ENCODE peak calls at places on chromosomes 12 and 14, in seven cellular contexts. Q is colonic mucosa, O is AG10803, X is body of pancreas, H is tibial artery, U is uterus, V is foreskin fibroblast. G is an unnamed sample.

GRCh38 chr12:79420146-79420618 is 270.6 kb downstream of the PAWR start:
- DNase-seq in X (peak), O (peak), U (no peak), H (no peak), Q (peak), V (peak), G (peak)

GRCh38 chr12:27969901-27970390 is 2.6 kb downstream of the PTHLH start:
- DNase-seq in O (peak), X (peak), H (peak), Q (peak), U (peak), V (peak), G (no peak)

GRCh38 chr12:109762071-109762672 is 48.5 kb downstream of the FAM222A start:
- DNase-seq in V (no peak), H (peak), U (no peak), Q (no peak), O (no peak), X (peak), G (no peak)

GRCh38 chr12:27709932-27710591 is 570 bp upstream of the MRPS35 start:
- DNase-seq in U (no peak), O (peak), H (no peak), X (peak), Q (peak), V (peak), G (peak)

GRCh38 chr14:99389171-99389826 is 91.4 kb downstream of the SETD3 start:
- DNase-seq in X (peak), U (no peak), Q (peak), H (no peak), V (peak), O (peak), G (no peak)

GRCh38 chr14:74573421-74574091 is 38.5 kb downstream of the LTBP2 start:
- DNase-seq in O (no peak), V (no peak), U (no peak), X (no peak), Q (no peak), H (no peak), G (no peak)

GRCh38 chr12:20601668-20602280 is 93.4 kb upstream of the SLCO1C1 start:
- DNase-seq in O (peak), V (peak), U (no peak), Q (no peak), H (no peak), X (no peak), G (peak)

GRCh38 chr14:77543637-77544334 is 45.2 kb upstream of the ISM2 start:
- DNase-seq in X (no peak), V (no peak), U (no peak), Q (no peak), H (no peak), O (peak), G (no peak)

GRCh38 chr12:24960222-24960855 is 11.4 kb upstream of the BCAT1 start:
- DNase-seq in V (peak), Q (no peak), U (no peak), O (peak), X (peak), H (no peak), G (no peak)

GRCh38 chr14:55383039-55383438 is 28.6 kb downstream of the ATG14 start:
- DNase-seq in V (no peak), U (no peak), H (peak), Q (no peak), X (no peak), O (no peak), G (no peak)

GRCh38 chr12:108193922-108194321 is 64.8 kb downstream of the WSCD2 start:
- DNase-seq in U (peak), V (peak), O (peak), X (peak), Q (peak), H (no peak), G (no peak)

GRCh38 chr12:33439587-33440011 is at the start of gene SYT10:
- DNase-seq in Q (no peak), V (peak), H (no peak), O (no peak), X (no peak), U (no peak), G (no peak)

GRCh38 chr12:13178568-13179158 is 17.9 kb upstream of the EMP1 start:
- DNase-seq in X (peak), V (peak), U (peak), Q (no peak), H (no peak), O (no peak), G (no peak)

GRCh38 chr12:70719672-70720420 is 82.6 kb upstream of the PTPRB start:
- DNase-seq in V (peak), Q (peak), X (peak), H (no peak), U (peak), O (peak), G (no peak)

GRCh38 chr12:22700126-22700525 is 75.2 kb downstream of the ETNK1 start:
- DNase-seq in O (no peak), V (no peak), Q (no peak), X (no peak), U (no peak), H (no peak), G (no peak)

GRCh38 chr12:2231011-2231595 is 178.3 kb downstream of the CACNA1C start:
- DNase-seq in V (peak), O (peak), Q (no peak), H (no peak), X (no peak), U (no peak), G (no peak)

GRCh38 chr12:64218597-64218996 is 3.5 kb downstream of the KICS2 start:
- DNase-seq in V (no peak), U (no peak), Q (no peak), X (no peak), O (no peak), H (no peak), G (no peak)

GRCh38 chr14:74604896-74605295 is 7.1 kb downstream of the LTBP2 start:
- DNase-seq in U (no peak), Q (no peak), H (peak), X (no peak), V (peak), O (peak), G (no peak)

GRCh38 chr12:47700263-47700662 is 5.6 kb downstream of the RPAP3 start:
- DNase-seq in O (no peak), X (no peak), U (no peak), V (no peak), Q (no peak), H (no peak), G (no peak)

GRCh38 chr12:122942609-122943008 is 23.7 kb downstream of the ABCB9 start:
- DNase-seq in V (peak), U (no peak), Q (no peak), O (no peak), X (no peak), H (no peak), G (no peak)

GRCh38 chr12:57099062-57099714 is 10.3 kb downstream of the NAB2 start:
- DNase-seq in Q (no peak), U (no peak), O (no peak), H (no peak), V (no peak), X (no peak), G (no peak)

GRCh38 chr12:83827860-83828259 is 1084.7 kb downstream of the SLC6A15 start:
- DNase-seq in U (no peak), V (peak), H (no peak), X (no peak), O (no peak), Q (no peak), G (no peak)

GRCh38 chr14:23409966-23410635 is 2.0 kb upstream of the MYH6 start:
- DNase-seq in O (no peak), X (no peak), U (no peak), H (no peak), Q (no peak), V (no peak), G (no peak)

GRCh38 chr12:118109088-118109487 is 5.3 kb upstream of the VSIG10 start:
- DNase-seq in U (no peak), H (no peak), Q (no peak), X (no peak), O (no peak), V (peak), G (no peak)

GRCh38 chr14:89365071-89365801 is 51.8 kb downstream of the FOXN3 start:
- DNase-seq in X (peak), H (no peak), O (no peak), U (peak), Q (peak), V (no peak), G (no peak)

GRCh38 chr12:25323774-25324086 is 73.0 kb upstream of the KRAS start:
- DNase-seq in X (no peak), V (no peak), U (no peak), Q (no peak), H (no peak), O (no peak), G (no peak)

GRCh38 chr12:94336201-94336915 is 123.3 kb downstream of the CEP83 start:
- DNase-seq in V (peak), X (no peak), H (no peak), O (peak), U (no peak), Q (no peak), G (no peak)

GRCh38 chr12:84661732-84662326 is 250.8 kb downstream of the SLC6A15 start:
- DNase-seq in X (no peak), V (peak), Q (no peak), U (no peak), O (peak), H (no peak), G (no peak)

GRCh38 chr12:116196752-116197718 is 80.5 kb downstream of the MED13L start:
- DNase-seq in Q (peak), X (no peak), H (no peak), O (no peak), U (no peak), V (no peak), G (no peak)

GRCh38 chr12:80709811-80710726 is 2.6 kb downstream of the MYF6 start:
- DNase-seq in U (no peak), Q (no peak), H (no peak), O (no peak), X (peak), V (no peak), G (no peak)

GRCh38 chr12:49946086-49946485 is 4.5 kb upstream of the AQP2 start:
- DNase-seq in H (no peak), O (no peak), U (no peak), V (no peak), Q (peak), X (no peak), G (no peak)
- H3K4me3 ChIP-seq in H (no peak), O (no peak), U (no peak), V (no peak), Q (no peak), X (no peak), G (no peak)

GRCh38 chr14:86052868-86053267 is 522.9 kb downstream of the FLRT2 start:
- DNase-seq in Q (no peak), X (no peak), H (no peak), O (no peak), V (no peak), U (no peak), G (no peak)

GRCh38 chr14:86055512-86055911 is 525.6 kb downstream of the FLRT2 start:
- DNase-seq in Q (no peak), H (no peak), V (peak), X (no peak), O (no peak), U (no peak), G (peak)

GRCh38 chr14:86057018-86057667 is 527.2 kb downstream of the FLRT2 start:
- DNase-seq in V (peak), Q (no peak), H (no peak), O (peak), X (no peak), U (no peak), G (peak)
- TF ChIP-seq CTCF in V (peak), Q (peak), H (peak), O (peak), X (peak), U (peak), G (peak)

GRCh38 chr12:39441189-39441962 is 1.5 kb downstream of the KIF21A start:
- DNase-seq in O (no peak), U (no peak), H (no peak), X (no peak), V (no peak), Q (no peak), G (no peak)
- H3K4me3 ChIP-seq in O (no peak), U (peak), H (peak), X (no peak), V (peak), Q (peak), G (peak)

DNA sequence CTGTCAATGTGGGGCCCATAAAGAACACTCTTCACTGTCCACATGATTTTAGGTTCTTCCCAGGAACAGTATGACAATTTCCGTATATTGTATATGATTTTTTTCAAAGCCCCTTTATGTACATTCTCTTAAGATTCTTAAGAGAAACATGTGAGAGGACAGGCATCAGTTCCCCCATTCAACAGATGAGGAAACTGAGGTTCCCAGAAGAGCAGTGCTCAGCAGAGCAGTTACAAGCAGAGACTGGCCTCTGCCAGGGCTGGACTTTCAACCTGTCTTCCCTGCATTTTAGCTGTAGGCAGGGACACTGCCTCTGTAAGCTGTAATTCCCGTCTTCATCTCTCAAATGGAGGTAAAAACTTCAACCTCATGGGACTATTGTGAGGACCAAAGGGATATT is 77.7 kb downstream of the RBM19 start:
- DNase-seq in U (no peak), V (no peak), Q (no peak), X (no peak), O (no peak), H (no peak), G (no peak)
- TF ChIP-seq CTCF in U (no peak), V (no peak), Q (no peak), X (no peak), O (no peak), H (no peak), G (no peak)

GRCh38 chr12:121792607-121793500 is 634 bp downstream of the RHOF start:
- DNase-seq in O (no peak), X (no peak), V (no peak), U (no peak), Q (no peak), H (no peak), G (no peak)

GRCh38 chr12:121793501-121793835 is at the start of gene RHOF:
- DNase-seq in O (no peak), H (no peak), Q (peak), V (peak), X (no peak), U (no peak), G (no peak)

GRCh38 chr12:121793836-121794531 is 496 bp upstream of the RHOF start:
- DNase-seq in V (peak), O (peak), U (peak), H (peak), X (peak), Q (peak), G (peak)

GRCh38 chr12:121795029-121795977 is 1.8 kb upstream of the RHOF start:
- DNase-seq in H (peak), O (peak), U (peak), X (peak), V (peak), Q (peak), G (no peak)

DNA sequence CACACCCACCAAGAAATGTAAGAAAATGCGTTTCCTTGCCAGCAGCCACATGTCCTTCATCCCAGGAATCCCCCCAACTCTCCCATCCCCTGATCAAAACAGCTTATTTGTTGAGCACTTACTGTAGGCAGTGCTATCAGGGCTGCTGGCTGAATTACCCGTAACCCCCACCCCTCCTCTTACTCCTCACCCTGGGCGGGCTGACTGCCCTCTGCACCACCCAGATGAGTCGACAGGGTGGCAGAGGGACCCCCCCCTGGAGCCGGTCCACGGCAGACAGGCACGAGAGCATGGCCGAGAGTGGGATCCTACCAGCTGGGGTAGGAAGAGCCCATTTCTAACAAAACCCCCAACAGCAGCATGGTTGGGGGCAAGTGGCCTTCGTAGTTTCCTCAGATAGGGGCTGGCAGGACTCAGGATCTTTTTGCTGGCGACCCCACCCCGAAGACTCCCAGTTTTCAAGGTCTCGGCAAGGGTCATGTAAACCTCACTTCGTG is 1.1 kb upstream of the RHOF start:
- DNase-seq in X (peak), Q (no peak), U (peak), O (no peak), V (no peak), H (no peak), G (no peak)
- H3K4me3 ChIP-seq in X (no peak), Q (peak), U (peak), O (peak), V (peak), H (peak), G (peak)

GRCh38 chr12:54015210-54015931 is 6.6 kb downstream of the HOXC8 start:
- DNase-seq in X (no peak), O (no peak), U (no peak), V (no peak), H (no peak), Q (no peak), G (no peak)

GRCh38 chr12:54014315-54015209 is 5.8 kb downstream of the HOXC8 start:
- DNase-seq in O (no peak), X (no peak), Q (no peak), H (no peak), V (no peak), U (no peak), G (no peak)

GRCh38 chr12:54017027-54017788 is 8.4 kb downstream of the HOXC8 start:
- DNase-seq in U (no peak), V (peak), X (no peak), O (no peak), Q (no peak), H (peak), G (no peak)

GRCh38 chr12:54016478-54016964 is 7.7 kb downstream of the HOXC8 start:
- DNase-seq in Q (peak), X (no peak), U (peak), V (peak), H (no peak), O (peak), G (peak)

DNA sequence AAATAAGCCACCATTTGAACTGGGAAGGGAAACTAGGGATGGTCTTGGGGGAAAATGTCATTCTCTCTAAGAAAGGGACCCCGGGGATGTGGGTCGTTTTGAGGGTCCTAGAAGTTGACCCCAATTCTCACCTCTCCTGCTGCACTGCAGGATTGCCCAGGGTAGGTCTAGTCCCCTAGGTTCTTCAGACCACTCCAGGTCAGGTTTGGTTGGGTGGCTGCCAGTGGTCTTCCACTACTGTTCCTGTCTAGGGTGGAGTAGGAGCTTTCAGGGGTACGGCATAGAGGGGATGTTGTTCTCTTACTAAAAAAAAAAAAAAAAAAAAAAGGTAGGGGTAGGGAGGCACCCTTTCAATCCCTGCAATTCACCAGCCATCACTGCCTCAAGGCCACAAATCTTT is 7.3 kb downstream of the HOXC8 start:
- DNase-seq in Q (no peak), H (no peak), V (no peak), O (no peak), X (no peak), U (no peak), G (no peak)
- TF ChIP-seq CTCF in Q (no peak), H (no peak), V (no peak), O (no peak), X (no peak), U (no peak), G (no peak)

DNA sequence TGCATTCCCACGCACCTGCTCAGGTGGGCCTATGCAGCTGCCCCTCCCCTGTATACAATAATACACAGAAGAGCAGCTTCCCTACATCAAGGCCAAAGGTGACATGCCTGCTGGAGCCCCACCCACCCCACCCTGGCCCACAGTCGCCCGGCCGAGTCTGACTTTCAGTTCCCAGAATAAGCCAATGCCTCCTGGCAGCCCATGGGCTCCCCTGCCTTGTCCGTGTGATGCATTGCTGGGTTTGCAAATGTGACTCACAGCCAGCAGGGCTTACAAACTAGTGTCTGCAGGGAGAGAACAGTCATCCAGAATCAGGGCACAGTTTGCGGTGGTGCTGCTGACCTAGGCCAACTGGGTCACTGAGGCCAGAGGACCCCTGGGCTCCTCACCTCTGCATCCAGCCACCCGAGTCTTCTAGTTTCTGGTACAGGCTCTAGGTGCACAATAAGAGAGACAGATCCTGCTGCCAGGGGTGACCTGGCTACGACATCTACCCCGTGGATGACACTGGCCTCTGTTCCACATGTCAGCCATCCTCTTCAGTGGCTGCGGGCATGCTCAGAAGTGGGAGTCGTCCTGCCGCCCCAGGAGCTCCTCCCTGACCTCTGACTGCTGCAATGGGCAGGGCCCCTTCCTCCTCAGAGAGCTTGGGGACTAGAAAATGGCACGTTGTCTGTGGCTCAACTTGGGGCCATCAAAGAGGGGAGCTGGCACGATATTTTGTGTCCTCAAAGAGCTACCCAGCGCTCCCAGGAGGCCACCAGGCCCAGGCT is 84.5 kb downstream of the CHGA start:
- DNase-seq in X (peak), V (peak), O (peak), Q (peak), U (no peak), H (peak), G (no peak)
- H3K4me3 ChIP-seq in X (no peak), V (no peak), O (no peak), Q (no peak), U (no peak), H (no peak), G (no peak)